ENCODE peak calls at places on chromosome 16, in six cellular contexts. B is neuronal stem cell, V is H9, E is trophoblast cell, J is IMR-90, Z is mesenchymal stem cell. S is an unnamed sample.

GRCh38 chr16:53629607-53630312 is 73.9 kb downstream of the RPGRIP1L start:
- DNase-seq in J (no peak), Z (no peak), E (no peak), B (no peak), V (no peak), S (no peak)

GRCh38 chr16:64317601-64318000 is 804.3 kb downstream of the CDH11 start:
- DNase-seq in J (no peak), Z (no peak), E (no peak), V (no peak), B (no peak), S (no peak)

GRCh38 chr16:53756329-53756996 is 52.5 kb downstream of the FTO start:
- DNase-seq in V (no peak), J (peak), Z (peak), B (peak), E (no peak), S (no peak)

GRCh38 chr16:53209489-53209888 is 154.7 kb downstream of the CHD9 start:
- DNase-seq in E (no peak), V (no peak), Z (no peak), J (no peak), B (no peak), S (no peak)

GRCh38 chr16:74774223-74775139 is at the start of gene FA2H:
- DNase-seq in Z (peak), B (peak), J (peak), E (peak), V (peak), S (peak)

GRCh38 chr16:17396762-17397498 is 73.8 kb downstream of the XYLT1 start:
- DNase-seq in J (peak), V (no peak), B (no peak), E (no peak), Z (no peak), S (no peak)

GRCh38 chr16:10616744-10617640 is 36.6 kb upstream of the EMP2 start:
- DNase-seq in E (no peak), B (no peak), Z (no peak), J (peak), V (peak), S (peak)

GRCh38 chr16:14302031-14302398 is 230.9 kb downstream of the MRTFB start:
- DNase-seq in E (peak), B (no peak), V (peak), J (peak), Z (peak), S (no peak)

GRCh38 chr16:807345-808251 is 7.1 kb upstream of the GNG13 start:
- DNase-seq in Z (peak), E (peak), B (peak), J (peak), V (peak), S (peak)

GRCh38 chr16:8962393-8963009 is 1.2 kb downstream of the USP7 start:
- DNase-seq in J (no peak), V (no peak), Z (peak), B (no peak), E (peak), S (no peak)

GRCh38 chr16:35144212-35144932 is 1685.0 kb downstream of the TP53TG3F start:
- DNase-seq in B (no peak), V (no peak), Z (no peak), E (no peak), J (no peak), S (no peak)

GRCh38 chr16:81879625-81880024 is 100.5 kb downstream of the PLCG2 start:
- DNase-seq in J (no peak), V (no peak), B (peak), E (no peak), Z (no peak), S (no peak)

GRCh38 chr16:70395345-70395901 is 43.5 kb downstream of the ST3GAL2 start:
- DNase-seq in E (peak), Z (peak), B (peak), V (peak), J (peak), S (peak)

GRCh38 chr16:70457446-70457845 is 3.1 kb downstream of the FCSK start:
- DNase-seq in J (no peak), B (no peak), Z (no peak), E (no peak), V (no peak), S (no peak)

GRCh38 chr16:71902656-71903365 is 7.5 kb downstream of the IST1 start:
- DNase-seq in Z (no peak), V (no peak), B (no peak), J (no peak), E (no peak), S (no peak)

GRCh38 chr16:2769675-2770056 is 7.4 kb downstream of the ELOB start:
- DNase-seq in E (no peak), V (no peak), J (no peak), Z (no peak), B (no peak), S (no peak)

GRCh38 chr16:2771496-2772402 is 5.3 kb downstream of the ELOB start:
- DNase-seq in Z (no peak), V (peak), B (no peak), J (no peak), E (peak), S (no peak)

GRCh38 chr16:2769100-2769529 is 8.0 kb downstream of the ELOB start:
- DNase-seq in Z (no peak), E (no peak), V (no peak), J (no peak), B (no peak), S (no peak)

GRCh38 chr16:2770781-2771111 is 6.3 kb downstream of the ELOB start:
- DNase-seq in B (no peak), E (no peak), Z (no peak), J (no peak), V (no peak), S (no peak)

GRCh38 chr16:2770057-2770780 is 6.9 kb downstream of the ELOB start:
- DNase-seq in J (no peak), B (no peak), V (no peak), E (no peak), Z (no peak), S (no peak)
- H3K27ac ChIP-seq in J (no peak), B (no peak), V (no peak), E (no peak), Z (no peak), S (peak)

GRCh38 chr16:88640520-88641247 is 2.3 kb downstream of the IL17C start:
- DNase-seq in B (no peak), J (no peak), E (no peak), Z (no peak), V (no peak), S (no peak)

GRCh38 chr16:88637797-88638196 is 575 bp upstream of the IL17C start:
- DNase-seq in E (no peak), V (no peak), Z (no peak), B (no peak), J (no peak), S (no peak)

GRCh38 chr16:88639231-88640038 is 1.1 kb downstream of the IL17C start:
- DNase-seq in V (peak), B (no peak), J (no peak), Z (no peak), E (peak), S (no peak)

GRCh38 chr16:88638323-88639230 is at the start of gene IL17C:
- DNase-seq in E (peak), Z (no peak), V (peak), B (no peak), J (no peak), S (no peak)

GRCh38 chr16:88640039-88640495 is 1.7 kb downstream of the IL17C start:
- DNase-seq in V (no peak), Z (no peak), E (no peak), B (no peak), J (no peak), S (no peak)
- H3K14ac ChIP-seq in V (peak), Z (no peak), E (no peak), B (peak), J (no peak), S (no peak)

GRCh38 chr16:86496929-86497381 is 13.4 kb upstream of the FOXF1 start:
- DNase-seq in B (no peak), Z (no peak), V (peak), E (no peak), J (peak), S (no peak)
- H3K27ac ChIP-seq in B (no peak), Z (no peak), V (no peak), E (no peak), J (peak), S (no peak)

DNA sequence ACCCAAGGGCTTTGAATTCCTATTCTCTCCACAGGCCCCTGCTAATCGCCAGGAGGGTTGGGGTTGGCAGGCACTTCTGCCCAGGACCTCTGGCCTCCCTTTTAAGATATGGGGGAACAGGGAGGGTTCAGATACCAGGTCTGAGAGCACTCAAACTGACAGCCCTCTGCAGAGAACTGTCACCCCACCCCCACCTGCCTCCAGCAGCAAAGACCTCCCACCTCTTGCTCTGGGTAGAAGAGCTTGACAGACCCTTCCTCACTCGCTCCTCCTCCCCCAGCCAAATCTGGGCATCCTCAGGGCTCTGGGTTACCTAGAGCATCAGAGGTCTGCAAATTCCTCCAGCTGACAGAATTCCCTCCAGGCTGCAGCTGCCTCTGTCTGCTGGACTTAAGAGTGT is 11.7 kb downstream of the CDH3 start:
- DNase-seq in E (no peak), J (no peak), Z (no peak), V (no peak), B (no peak), S (no peak)
- H3K14ac ChIP-seq in E (no peak), J (no peak), Z (no peak), V (no peak), B (no peak), S (no peak)

DNA sequence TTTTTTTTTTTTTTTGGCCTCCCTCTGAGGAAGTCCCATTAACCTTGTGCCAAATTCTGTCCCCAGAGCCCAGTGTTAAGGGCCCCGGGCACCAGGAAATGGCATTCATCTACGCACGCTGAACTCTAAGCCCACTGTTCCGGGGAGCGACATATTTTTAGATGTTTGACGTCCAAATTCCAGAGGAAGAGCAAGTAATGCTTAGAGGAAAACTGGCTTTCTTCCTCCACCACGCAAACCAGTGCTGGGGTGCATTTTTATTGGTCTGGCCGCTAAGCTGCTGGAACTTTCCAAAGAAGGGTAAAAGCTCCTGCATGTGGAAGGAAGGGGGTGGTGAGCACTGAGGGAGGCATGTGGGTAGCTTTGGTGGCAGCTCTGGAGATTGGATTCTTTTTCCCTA is 8.3 kb downstream of the WFDC1 start:
- DNase-seq in V (no peak), J (peak), B (no peak), E (no peak), Z (peak), S (no peak)
- H3K27ac ChIP-seq in V (no peak), J (peak), B (no peak), E (no peak), Z (no peak), S (no peak)

GRCh38 chr16:19881028-19881427 is 3.6 kb downstream of the GPRC5B start:
- DNase-seq in Z (no peak), B (no peak), J (no peak), E (no peak), V (no peak), S (no peak)

GRCh38 chr16:19882186-19882585 is 2.5 kb downstream of the GPRC5B start:
- DNase-seq in J (no peak), V (peak), B (no peak), E (no peak), Z (no peak), S (peak)

GRCh38 chr16:19883296-19883951 is 1.2 kb downstream of the GPRC5B start:
- DNase-seq in Z (peak), V (peak), J (peak), B (no peak), E (no peak), S (no peak)

GRCh38 chr16:19882641-19883040 is 2.0 kb downstream of the GPRC5B start:
- DNase-seq in V (peak), E (no peak), J (no peak), B (no peak), Z (no peak), S (no peak)

DNA sequence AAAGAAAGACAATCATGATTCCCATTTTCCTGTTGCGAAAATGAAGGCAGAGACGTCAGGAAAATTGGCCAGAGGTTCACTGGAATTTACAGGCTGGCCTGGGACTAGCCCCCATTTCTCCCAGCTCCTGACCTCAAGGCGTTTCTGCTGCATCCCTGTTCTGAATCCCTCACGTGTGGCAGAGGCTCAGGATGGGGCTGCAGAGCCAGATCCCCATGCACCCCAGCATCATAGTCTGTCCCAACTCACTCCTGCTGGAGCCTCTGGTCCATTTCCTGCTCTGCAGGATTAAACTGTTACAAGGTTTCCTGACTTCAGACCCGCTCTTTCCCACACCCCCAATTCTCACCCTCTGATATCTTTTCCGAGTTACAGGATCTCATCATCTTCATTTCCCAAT is 2.9 kb downstream of the GPRC5B start:
- DNase-seq in B (no peak), Z (no peak), V (no peak), J (no peak), E (no peak), S (no peak)
- H3K14ac ChIP-seq in B (no peak), Z (no peak), V (no peak), J (no peak), E (no peak), S (no peak)

GRCh38 chr16:88632587-88632930 is 5.8 kb upstream of the IL17C start:
- DNase-seq in B (no peak), Z (no peak), V (no peak), J (no peak), E (no peak), S (no peak)

GRCh38 chr16:88635671-88636070 is 2.7 kb upstream of the IL17C start:
- DNase-seq in B (no peak), V (no peak), J (no peak), Z (no peak), E (no peak), S (no peak)

GRCh38 chr16:88634994-88635670 is 3.2 kb upstream of the IL17C start:
- DNase-seq in E (peak), B (no peak), J (peak), V (no peak), Z (peak), S (no peak)

GRCh38 chr16:88633684-88634140 is 4.7 kb upstream of the IL17C start:
- DNase-seq in V (peak), Z (peak), J (peak), E (peak), B (no peak), S (peak)

GRCh38 chr16:88634141-88634993 is 4.0 kb upstream of the IL17C start:
- DNase-seq in B (peak), J (peak), V (peak), E (peak), Z (peak), S (no peak)
- H3K27ac ChIP-seq in B (no peak), J (no peak), V (no peak), E (peak), Z (no peak), S (no peak)

DNA sequence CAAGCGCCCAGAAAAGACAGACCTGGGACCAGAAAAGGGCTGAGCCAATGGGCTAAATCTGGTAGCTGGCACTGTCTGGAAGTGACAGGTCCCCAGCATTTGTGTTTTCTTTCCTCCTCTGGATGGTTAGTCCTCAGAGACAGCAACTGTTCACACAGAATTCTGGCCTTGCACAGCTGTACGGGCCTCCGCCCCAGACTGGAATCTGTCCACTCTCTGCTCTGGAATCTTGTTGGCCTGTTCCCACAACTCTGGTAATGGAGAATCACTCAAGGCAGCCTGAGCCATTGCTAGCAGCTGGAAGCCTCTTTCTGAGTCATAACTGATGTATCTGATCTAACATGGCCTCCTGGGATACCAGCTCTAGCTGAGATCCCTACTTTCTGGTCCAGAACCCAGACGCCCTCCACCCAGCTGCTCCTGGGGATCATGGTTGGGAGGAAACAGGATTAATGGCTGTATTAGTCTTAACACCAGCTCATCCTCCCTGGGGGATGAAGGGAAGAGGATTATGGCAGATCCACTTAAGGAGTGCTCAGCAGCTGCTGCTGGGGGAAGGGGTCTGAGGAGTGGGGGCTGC is 9.1 kb downstream of the ZNF668 start:
- DNase-seq in E (peak), J (peak), B (no peak), Z (peak), V (no peak), S (no peak)
- H3K14ac ChIP-seq in E (no peak), J (peak), B (no peak), Z (peak), V (no peak), S (no peak)

GRCh38 chr16:67040906-67041305 is 12.0 kb downstream of the CBFB start:
- DNase-seq in J (peak), V (no peak), B (no peak), Z (no peak), E (no peak), S (no peak)
- H3K27ac ChIP-seq in J (no peak), V (no peak), B (no peak), Z (no peak), E (no peak), S (no peak)

S was measured in H1.